ENCODE peak calls at places on chromosomes 13 and 19, in ten cellular contexts. One of them, this sample, is unnamed.

GRCh38 chr19:17762505-17763229 is 11.4 kb downstream of the FCHO1 start:
- DNase-seq in hypothalamus: no peak
- DNase-seq in CD4-positive, alpha-beta T cell: no peak
- DNase-seq in AG20443: peak
- DNase-seq in progenitor cell of endocrine pancreas: no peak
- DNase-seq in COR-L47: no peak
- DNase-seq in ELF-1: peak
- DNase-seq in HTR-8/SVneo: no peak
- DNase-seq in PC-3: peak
- DNase-seq in left ventricle myocardium inferior: no peak
- DNase-seq in this sample: peak

GRCh38 chr13:20182231-20182846 is 10.4 kb downstream of the GJB2 start:
- DNase-seq in hypothalamus: no peak
- DNase-seq in CD4-positive, alpha-beta T cell: no peak
- DNase-seq in AG20443: peak
- DNase-seq in progenitor cell of endocrine pancreas: no peak
- DNase-seq in COR-L47: peak
- DNase-seq in ELF-1: peak
- DNase-seq in HTR-8/SVneo: peak
- DNase-seq in PC-3: peak
- DNase-seq in left ventricle myocardium inferior: no peak
- DNase-seq in this sample: peak

GRCh38 chr13:40406405-40407138 is 259.9 kb downstream of the FOXO1 start:
- DNase-seq in hypothalamus: no peak
- DNase-seq in CD4-positive, alpha-beta T cell: no peak
- DNase-seq in AG20443: peak
- DNase-seq in progenitor cell of endocrine pancreas: no peak
- DNase-seq in COR-L47: no peak
- DNase-seq in ELF-1: no peak
- DNase-seq in HTR-8/SVneo: peak
- DNase-seq in PC-3: peak
- DNase-seq in left ventricle myocardium inferior: no peak
- DNase-seq in this sample: no peak

GRCh38 chr19:7619671-7620441 is 9.5 kb downstream of the XAB2 start:
- DNase-seq in hypothalamus: no peak
- DNase-seq in CD4-positive, alpha-beta T cell: no peak
- DNase-seq in AG20443: no peak
- DNase-seq in progenitor cell of endocrine pancreas: no peak
- DNase-seq in COR-L47: no peak
- DNase-seq in ELF-1: no peak
- DNase-seq in HTR-8/SVneo: no peak
- DNase-seq in PC-3: no peak
- DNase-seq in left ventricle myocardium inferior: no peak
- DNase-seq in this sample: no peak

GRCh38 chr13:42574011-42574410 is at the start of gene TNFSF11:
- DNase-seq in hypothalamus: no peak
- DNase-seq in CD4-positive, alpha-beta T cell: no peak
- DNase-seq in AG20443: no peak
- DNase-seq in progenitor cell of endocrine pancreas: no peak
- DNase-seq in COR-L47: peak
- DNase-seq in ELF-1: peak
- DNase-seq in HTR-8/SVneo: no peak
- DNase-seq in PC-3: no peak
- DNase-seq in left ventricle myocardium inferior: no peak
- DNase-seq in this sample: no peak

GRCh38 chr13:47908200-47908902 is 92.7 kb downstream of the SUCLA2 start:
- DNase-seq in hypothalamus: no peak
- DNase-seq in CD4-positive, alpha-beta T cell: no peak
- DNase-seq in AG20443: no peak
- DNase-seq in progenitor cell of endocrine pancreas: no peak
- DNase-seq in COR-L47: no peak
- DNase-seq in ELF-1: peak
- DNase-seq in HTR-8/SVneo: no peak
- DNase-seq in PC-3: peak
- DNase-seq in left ventricle myocardium inferior: no peak
- DNase-seq in this sample: no peak

GRCh38 chr19:2462635-2463421 is 6.1 kb upstream of the LMNB2 start:
- DNase-seq in hypothalamus: peak
- DNase-seq in CD4-positive, alpha-beta T cell: no peak
- DNase-seq in AG20443: peak
- DNase-seq in progenitor cell of endocrine pancreas: peak
- DNase-seq in COR-L47: peak
- DNase-seq in ELF-1: peak
- DNase-seq in HTR-8/SVneo: peak
- DNase-seq in PC-3: peak
- DNase-seq in left ventricle myocardium inferior: peak
- DNase-seq in this sample: peak

GRCh38 chr13:44267966-44268365 is 105.7 kb upstream of the SERP2 start:
- DNase-seq in hypothalamus: no peak
- DNase-seq in CD4-positive, alpha-beta T cell: no peak
- DNase-seq in AG20443: peak
- DNase-seq in progenitor cell of endocrine pancreas: no peak
- DNase-seq in COR-L47: no peak
- DNase-seq in ELF-1: no peak
- DNase-seq in HTR-8/SVneo: peak
- DNase-seq in PC-3: peak
- DNase-seq in left ventricle myocardium inferior: no peak
- DNase-seq in this sample: no peak

GRCh38 chr13:90184355-90184754 is 1163.1 kb upstream of the MIR17HG start:
- DNase-seq in hypothalamus: no peak
- DNase-seq in CD4-positive, alpha-beta T cell: no peak
- DNase-seq in AG20443: no peak
- DNase-seq in progenitor cell of endocrine pancreas: no peak
- DNase-seq in COR-L47: no peak
- DNase-seq in ELF-1: no peak
- DNase-seq in HTR-8/SVneo: no peak
- DNase-seq in PC-3: no peak
- DNase-seq in left ventricle myocardium inferior: no peak
- DNase-seq in this sample: no peak

GRCh38 chr19:867301-867793 is 7.9 kb downstream of the CFD start:
- DNase-seq in hypothalamus: no peak
- DNase-seq in CD4-positive, alpha-beta T cell: no peak
- DNase-seq in AG20443: no peak
- DNase-seq in progenitor cell of endocrine pancreas: no peak
- DNase-seq in COR-L47: peak
- DNase-seq in ELF-1: peak
- DNase-seq in HTR-8/SVneo: no peak
- DNase-seq in PC-3: no peak
- DNase-seq in left ventricle myocardium inferior: no peak
- DNase-seq in this sample: no peak

GRCh38 chr13:40590112-40590862 is 76.2 kb downstream of the FOXO1 start:
- DNase-seq in hypothalamus: no peak
- DNase-seq in CD4-positive, alpha-beta T cell: no peak
- DNase-seq in AG20443: no peak
- DNase-seq in progenitor cell of endocrine pancreas: no peak
- DNase-seq in COR-L47: no peak
- DNase-seq in ELF-1: no peak
- DNase-seq in HTR-8/SVneo: no peak
- DNase-seq in PC-3: no peak
- DNase-seq in left ventricle myocardium inferior: no peak
- DNase-seq in this sample: no peak

GRCh38 chr13:79481685-79482052 is 714 bp downstream of the NDFIP2 start:
- DNase-seq in hypothalamus: no peak
- DNase-seq in CD4-positive, alpha-beta T cell: peak
- DNase-seq in AG20443: no peak
- DNase-seq in progenitor cell of endocrine pancreas: no peak
- DNase-seq in COR-L47: no peak
- DNase-seq in ELF-1: no peak
- DNase-seq in HTR-8/SVneo: no peak
- DNase-seq in PC-3: peak
- DNase-seq in left ventricle myocardium inferior: no peak
- DNase-seq in this sample: peak